ENCODE peak calls at places on chromosomes 1 and 21, in seven cellular contexts. U, L, O, J, F, A and V are unnamed samples.

GRCh38 chr1:116949213-116949985 is 39.7 kb downstream of the PTGFRN start:
- DNase-seq in U (no peak), L (no peak), O (peak), A (no peak), F (peak), J (peak), V (no peak)

GRCh38 chr1:1618396-1619068 is 3.2 kb downstream of the MIB2 start:
- DNase-seq in F (peak), J (no peak), O (no peak), L (no peak), U (no peak), A (no peak), V (no peak)

GRCh38 chr21:32648165-32648564 is 36.0 kb upstream of the CFAP298 start:
- DNase-seq in F (no peak), U (no peak), A (no peak), J (no peak), O (no peak), L (no peak), V (no peak)

GRCh38 chr1:208127791-208128408 is 116.3 kb downstream of the PLXNA2 start:
- DNase-seq in A (no peak), O (no peak), F (no peak), U (no peak), J (no peak), L (no peak), V (no peak)

GRCh38 chr21:45404726-45405270 is at the start of gene COL18A1:
- DNase-seq in L (peak), F (no peak), O (peak), U (peak), A (peak), J (peak), V (peak)

GRCh38 chr1:238738942-238739341 is 647.4 kb upstream of the CHRM3 start:
- DNase-seq in J (no peak), L (peak), O (no peak), A (no peak), U (no peak), F (no peak), V (no peak)

GRCh38 chr1:55233149-55233777 is 18.1 kb upstream of the USP24 start:
- DNase-seq in J (no peak), U (no peak), L (peak), F (peak), O (peak), A (peak), V (no peak)

GRCh38 chr1:162536511-162536910 is 25.0 kb upstream of the UAP1 start:
- DNase-seq in J (no peak), A (peak), U (no peak), L (peak), F (no peak), O (no peak), V (no peak)

GRCh38 chr1:100921110-100921706 is 25.3 kb downstream of the SLC30A7 start:
- DNase-seq in L (peak), A (peak), O (peak), F (peak), J (no peak), U (no peak), V (peak)

GRCh38 chr1:246110343-246111219 is 396.5 kb downstream of the SMYD3 start:
- DNase-seq in O (peak), J (no peak), U (no peak), F (no peak), A (peak), L (peak), V (no peak)

GRCh38 chr1:229229137-229229720 is 41.7 kb upstream of the RAB4A start:
- DNase-seq in U (peak), J (peak), L (peak), O (peak), A (no peak), F (peak), V (no peak)

GRCh38 chr1:20380616-20381035 is 90.0 kb downstream of the VWA5B1 start:
- DNase-seq in J (no peak), L (peak), O (no peak), A (peak), U (no peak), F (no peak), V (no peak)

GRCh38 chr21:37828515-37828914 is 87.7 kb downstream of the KCNJ6 start:
- DNase-seq in O (no peak), F (no peak), L (no peak), U (no peak), A (no peak), J (no peak), V (no peak)

GRCh38 chr1:2833454-2834145 is 32.1 kb upstream of the TTC34 start:
- DNase-seq in L (no peak), O (no peak), J (no peak), A (no peak), F (no peak), U (no peak), V (no peak)

GRCh38 chr1:23044035-23044434 is 24.8 kb downstream of the KDM1A start:
- DNase-seq in J (no peak), O (no peak), U (no peak), A (no peak), F (no peak), L (no peak), V (no peak)

GRCh38 chr1:39134768-39135333 is 69.6 kb upstream of the MACF1 start:
- DNase-seq in F (peak), J (no peak), U (no peak), A (no peak), O (no peak), L (no peak), V (no peak)
- H2AK5ac ChIP-seq in F (no peak), J (no peak), U (no peak), A (no peak), O (no peak), L (no peak), V (no peak)

GRCh38 chr1:89974701-89975470 is 20.0 kb upstream of the ZNF326 start:
- DNase-seq in O (no peak), U (no peak), L (peak), A (peak), J (no peak), F (no peak), V (no peak)

GRCh38 chr1:89972024-89972423 is 22.9 kb upstream of the ZNF326 start:
- DNase-seq in O (no peak), J (no peak), L (no peak), U (no peak), A (no peak), F (no peak), V (no peak)

GRCh38 chr1:89975540-89976125 is 19.3 kb upstream of the ZNF326 start:
- DNase-seq in U (no peak), F (no peak), L (no peak), A (no peak), J (no peak), O (no peak), V (no peak)

GRCh38 chr1:89973481-89974127 is 21.3 kb upstream of the ZNF326 start:
- DNase-seq in L (no peak), J (no peak), U (no peak), F (no peak), A (no peak), O (peak), V (no peak)

DNA sequence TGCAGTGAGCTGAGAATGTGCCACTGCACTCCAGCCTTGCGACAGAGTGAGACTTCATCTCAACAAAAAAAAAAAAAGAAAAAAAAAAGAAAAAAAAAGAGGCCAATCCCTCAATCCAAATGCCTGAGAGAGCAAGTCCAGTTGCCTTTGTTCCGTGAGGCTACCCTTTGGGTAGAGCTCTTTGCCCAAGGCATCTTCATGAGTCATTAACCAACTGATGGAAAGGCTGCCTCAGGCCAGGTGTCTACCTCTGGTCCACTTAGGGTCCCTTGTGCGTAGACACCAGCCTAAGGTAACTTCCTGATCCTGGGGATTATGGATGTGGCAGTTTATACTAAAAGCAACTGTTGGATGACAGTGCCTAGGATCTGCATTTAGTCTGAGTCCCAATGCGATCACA is 20.7 kb upstream of the ZNF326 start:
- DNase-seq in J (no peak), O (peak), U (no peak), A (no peak), F (no peak), L (no peak), V (no peak)
- H3K27ac ChIP-seq in J (no peak), O (no peak), U (no peak), A (no peak), F (no peak), L (no peak), V (no peak)

GRCh38 chr1:167083871-167084270 is 6.3 kb downstream of the GPA33 start:
- DNase-seq in J (no peak), U (no peak), F (no peak), L (no peak), A (no peak), O (no peak), V (no peak)

GRCh38 chr1:167081594-167081993 is 8.6 kb downstream of the GPA33 start:
- DNase-seq in L (no peak), U (no peak), O (no peak), F (no peak), A (no peak), J (no peak), V (no peak)

GRCh38 chr1:167084739-167085138 is 5.4 kb downstream of the GPA33 start:
- DNase-seq in A (no peak), F (no peak), O (no peak), L (no peak), U (no peak), J (no peak), V (no peak)

GRCh38 chr1:167082511-167083027 is 7.6 kb downstream of the GPA33 start:
- DNase-seq in O (no peak), A (no peak), F (peak), J (no peak), U (no peak), L (no peak), V (no peak)

GRCh38 chr1:167083066-167083682 is 7.0 kb downstream of the GPA33 start:
- DNase-seq in O (peak), L (no peak), F (peak), U (no peak), J (no peak), A (no peak), V (no peak)
- H3K23ac ChIP-seq in O (no peak), L (no peak), F (no peak), U (no peak), J (no peak), A (no peak), V (no peak)

GRCh38 chr1:151867785-151868403 is 14.4 kb upstream of the THEM5 start:
- DNase-seq in A (peak), O (no peak), J (no peak), F (peak), L (peak), U (no peak), V (no peak)

GRCh38 chr1:151862604-151863003 is 9.1 kb upstream of the THEM5 start:
- DNase-seq in L (no peak), J (no peak), F (no peak), U (no peak), A (no peak), O (no peak), V (no peak)

GRCh38 chr1:151867321-151867720 is 13.8 kb upstream of the THEM5 start:
- DNase-seq in O (no peak), F (peak), U (no peak), J (no peak), L (no peak), A (no peak), V (no peak)

GRCh38 chr1:151860504-151861187 is 7.1 kb upstream of the THEM5 start:
- DNase-seq in A (no peak), L (no peak), F (peak), U (peak), J (no peak), O (peak), V (no peak)

DNA sequence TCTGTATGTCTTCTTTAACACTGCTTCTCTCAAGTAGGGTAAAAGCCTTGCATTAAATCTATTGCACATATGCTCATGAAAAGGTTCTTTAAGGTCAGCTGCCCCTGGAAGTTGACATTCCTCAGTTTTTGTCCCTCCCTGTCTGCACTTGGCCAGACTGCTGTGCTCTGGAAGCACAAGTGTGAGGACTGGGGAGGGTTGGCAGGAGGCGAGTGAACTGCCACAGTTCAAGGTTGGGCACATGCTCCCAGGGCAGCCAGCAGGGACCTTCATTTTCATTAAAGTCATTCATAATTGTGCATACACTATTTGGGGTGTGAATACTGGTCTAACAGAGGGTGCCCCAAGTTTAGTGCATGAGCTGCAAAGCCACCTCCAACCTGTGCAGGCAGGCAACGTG is 10.9 kb upstream of the THEM5 start:
- DNase-seq in L (no peak), O (no peak), U (no peak), J (no peak), F (no peak), A (no peak), V (no peak)
- H2AK5ac ChIP-seq in L (no peak), O (no peak), U (no peak), J (no peak), F (no peak), A (no peak), V (no peak)

GRCh38 chr1:167111853-167112455 is 18.1 kb downstream of the STYXL2 start:
- DNase-seq in L (no peak), J (no peak), F (no peak), O (no peak), A (no peak), U (no peak), V (no peak)
- H3K27ac ChIP-seq in L (no peak), J (no peak), F (no peak), O (no peak), A (no peak), U (no peak), V (no peak)